ENCODE peak calls at places on chromosomes 16 and 17, in four cellular contexts. I is stomach, S is upper lobe of right lung, F is right lobe of liver. K is an unnamed sample. For H3K4me1, the result is how much of the 10 kb centered on the place peaks cover.

GRCh38 chr16:27747946-27748345 is 198.0 kb downstream of the KATNIP start:
- DNase-seq in I (no peak), S (no peak), F (no peak), K (no peak)

GRCh38 chr16:57994778-57995177 is 5.7 kb downstream of the ZNF319 start:
- DNase-seq in I (peak), S (peak), F (peak), K (peak)

GRCh38 chr17:48522990-48523389 is 7.8 kb downstream of the HOXB1 start:
- DNase-seq in I (no peak), S (no peak), F (no peak), K (no peak)

GRCh38 chr16:5031601-5032000 is 2.1 kb downstream of the NAGPA start:
- DNase-seq in I (no peak), S (no peak), F (no peak), K (no peak)

GRCh38 chr16:642189-643049 is 791 bp downstream of the MCRIP2 start:
- DNase-seq in I (peak), S (peak), F (peak), K (peak)

GRCh38 chr16:54935411-54936085 is 4.9 kb downstream of the IRX5 start:
- DNase-seq in I (no peak), S (no peak), F (no peak), K (no peak)

GRCh38 chr16:11743308-11744074 is 834 bp upstream of the TXNDC11 start:
- DNase-seq in I (peak), S (peak), F (peak), K (no peak)

GRCh38 chr17:71055128-71055527 is 885.8 kb downstream of the KCNJ2 start:
- DNase-seq in I (no peak), S (no peak), F (no peak), K (no peak)

GRCh38 chr17:35265071-35265470 is 22.2 kb downstream of the SLFN5 start:
- DNase-seq in I (no peak), S (no peak), F (no peak), K (no peak)

GRCh38 chr16:81831722-81832126 is 52.6 kb downstream of the PLCG2 start:
- DNase-seq in I (peak), S (peak), F (peak), K (peak)

GRCh38 chr17:28112199-28112995 is 69.9 kb downstream of the NLK start:
- DNase-seq in I (no peak), S (no peak), F (no peak), K (no peak)

GRCh38 chr16:53022374-53022773 is 30.3 kb downstream of the CHD9NB start:
- DNase-seq in I (peak), S (no peak), F (no peak), K (no peak)

GRCh38 chr17:364308-364707 is 11.7 kb upstream of the RPH3AL start:
- DNase-seq in I (no peak), S (peak), F (peak), K (no peak)

GRCh38 chr17:81200695-81201580 is 21.8 kb downstream of the CEP131 start:
- DNase-seq in I (peak), S (no peak), F (no peak), K (peak)

GRCh38 chr17:6248061-6248460 is 177.9 kb downstream of the WSCD1 start:
- DNase-seq in I (no peak), S (no peak), F (no peak), K (no peak)

GRCh38 chr17:54876656-54877195 is 23.9 kb upstream of the TOM1L1 start:
- DNase-seq in I (no peak), S (no peak), F (peak), K (no peak)

GRCh38 chr16:27289669-27290068 is 21.1 kb upstream of the NSMCE1 start:
- DNase-seq in I (no peak), S (no peak), F (no peak), K (no peak)

GRCh38 chr17:63694974-63695773 is 4.8 kb downstream of the LIMD2 start:
- DNase-seq in I (no peak), S (no peak), F (no peak), K (no peak)

GRCh38 chr16:89352091-89352681 is 134.7 kb downstream of the ZNF778 start:
- DNase-seq in I (no peak), S (peak), F (no peak), K (no peak)

GRCh38 chr16:27706156-27706705 is 156.3 kb downstream of the KATNIP start:
- DNase-seq in I (no peak), S (peak), F (peak), K (no peak)

GRCh38 chr16:22296225-22297113 is 740 bp upstream of the POLR3E start:
- DNase-seq in I (no peak), S (no peak), F (no peak), K (no peak)

GRCh38 chr17:62819511-62820221 is 11.6 kb upstream of the MARCHF10 start:
- DNase-seq in I (peak), S (peak), F (no peak), K (peak)

GRCh38 chr17:73393381-73393780 is 81.6 kb upstream of the CDC42EP4 start:
- DNase-seq in I (no peak), S (no peak), F (no peak), K (no peak)

GRCh38 chr16:30924086-30924714 is 828 bp downstream of the FBXL19 start:
- DNase-seq in I (no peak), S (no peak), F (peak), K (peak)

GRCh38 chr17:80774146-80774545 is 217.5 kb upstream of the CHMP6 start:
- DNase-seq in I (no peak), S (no peak), F (no peak), K (no peak)

GRCh38 chr16:50697881-50698767 is 4.7 kb downstream of the NOD2 start:
- DNase-seq in I (peak), S (no peak), F (peak), K (no peak)

GRCh38 chr17:4796550-4796915 is 569 bp downstream of the PSMB6 start:
- DNase-seq in I (no peak), S (no peak), F (no peak), K (no peak)

GRCh38 chr16:17334096-17334495 is 136.7 kb downstream of the XYLT1 start:
- DNase-seq in I (no peak), S (no peak), F (no peak), K (no peak)

GRCh38 chr17:2138768-2139167 is 83.9 kb downstream of the HIC1 start:
- DNase-seq in I (no peak), S (no peak), F (no peak), K (no peak)

GRCh38 chr16:27461483-27462171 is 59.7 kb downstream of the IL21R start:
- DNase-seq in I (no peak), S (no peak), F (no peak), K (no peak)

GRCh38 chr17:37055511-37055910 is 106.8 kb downstream of the AATF start:
- DNase-seq in I (no peak), S (no peak), F (no peak), K (no peak)

GRCh38 chr16:23699100-23699499 is 13.9 kb downstream of the ERN2 start:
- DNase-seq in I (peak), S (no peak), F (no peak), K (no peak)

GRCh38 chr16:11542069-11542775 is 44.5 kb downstream of the LITAF start:
- DNase-seq in I (no peak), S (no peak), F (no peak), K (no peak)

GRCh38 chr16:84597518-84598390 is 20.1 kb downstream of the COTL1 start:
- DNase-seq in I (no peak), S (no peak), F (no peak), K (no peak)

GRCh38 chr17:58666858-58667267 is 25.0 kb downstream of the TEX14 start:
- DNase-seq in I (peak), S (peak), F (peak), K (peak)

GRCh38 chr17:39239640-39240314 is 14.0 kb upstream of the STAC2 start:
- DNase-seq in I (peak), S (peak), F (no peak), K (peak)

GRCh38 chr17:82370471-82371332 is 863 bp upstream of the UTS2R start:
- DNase-seq in I (no peak), S (no peak), F (no peak), K (peak)
- H3K4me3 ChIP-seq in I (peak), S (peak), F (peak), K (peak)

GRCh38 chr17:79565606-79566250 is 45.1 kb downstream of the RBFOX3 start:
- DNase-seq in I (no peak), S (no peak), F (no peak), K (no peak)
- H3K27ac ChIP-seq in I (no peak), S (no peak), F (no peak), K (no peak)

DNA sequence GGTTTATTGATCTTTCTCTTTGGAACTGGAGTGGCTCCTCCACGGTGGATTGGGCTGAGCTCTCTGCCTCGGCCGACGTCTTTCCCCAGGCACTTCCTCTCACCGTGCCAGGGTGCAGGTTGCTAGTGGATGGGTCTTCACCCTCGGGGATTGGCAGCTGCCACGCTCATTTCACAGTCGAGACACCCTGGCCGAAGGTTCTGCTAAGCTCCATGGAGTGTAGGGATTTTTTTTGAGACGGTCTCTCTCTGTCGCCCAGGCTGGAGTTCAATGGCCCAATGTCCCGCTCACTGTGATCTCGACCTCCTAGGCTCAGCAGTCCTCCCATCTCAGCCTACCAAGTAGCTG is 280.8 kb downstream of the SEC14L1 start:
- DNase-seq in I (no peak), S (no peak), F (no peak), K (no peak)
- H3K4me1 ChIP-seq in I (half or more), S (half or more), F (under half), K (under half)

GRCh38 chr17:56593741-56594527 is 435 bp downstream of the NOG start:
- DNase-seq in I (peak), S (peak), F (peak), K (peak)
- H3K4me3 ChIP-seq in I (peak), S (peak), F (peak), K (peak)

DNA sequence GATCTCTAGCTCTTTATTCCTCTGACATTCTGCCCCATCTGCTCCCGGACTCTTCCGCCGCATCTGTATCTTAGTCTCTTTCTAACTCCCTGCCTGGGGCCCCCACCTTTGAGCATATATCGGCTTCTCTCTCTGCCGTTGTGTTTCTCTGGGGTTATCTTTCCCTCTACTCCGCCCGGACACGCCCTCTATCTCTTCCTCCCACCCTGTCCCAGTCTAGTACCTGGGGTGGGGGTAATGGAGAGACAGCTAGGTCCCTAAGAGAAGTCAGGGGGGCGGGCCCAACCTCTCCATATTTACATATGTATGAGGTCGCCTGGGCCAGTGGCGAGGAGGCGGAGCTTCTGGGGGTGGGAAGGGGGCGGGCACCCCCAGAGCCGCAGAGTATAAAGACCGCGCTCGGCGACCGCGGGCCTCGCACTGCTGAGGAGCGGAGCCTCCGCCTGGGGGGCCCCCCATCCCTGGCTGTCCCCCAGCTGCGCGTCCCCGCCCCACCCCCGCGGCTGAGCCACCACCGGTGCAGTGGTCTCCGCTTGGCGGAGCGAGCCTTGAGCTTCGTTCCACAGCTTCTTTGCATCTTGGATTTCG is at the start of gene ATP1B2:
- DNase-seq in I (peak), S (peak), F (peak), K (peak)
- H3K27ac ChIP-seq in I (peak), S (no peak), F (no peak), K (no peak)

GRCh38 chr16:68249361-68249760 is 4.2 kb downstream of the PLA2G15 start:
- DNase-seq in I (no peak), S (no peak), F (no peak), K (no peak)
- H3K4me1 ChIP-seq in I (under half), S (under half), F (under half), K (under half)